ENCODE peak calls at places on chromosomes 4 and X, in six cellular contexts. One of them, this sample, is unnamed.

GRCh38 chr4:3462321-3462789 is 751 bp upstream of the DOK7 start:
- DNase-seq in T-helper 9 cell: no peak
- DNase-seq in amniotic epithelial cell: no peak
- DNase-seq in heart right ventricle: peak
- DNase-seq in neural crest cell: no peak
- DNase-seq in neural progenitor cell: no peak
- DNase-seq in this sample: no peak

GRCh38 chr4:117637347-117637746 is 396.9 kb upstream of the NDST3 start:
- DNase-seq in T-helper 9 cell: no peak
- DNase-seq in neural crest cell: no peak
- DNase-seq in amniotic epithelial cell: no peak
- DNase-seq in neural progenitor cell: no peak
- DNase-seq in heart right ventricle: no peak
- DNase-seq in this sample: no peak

GRCh38 chr4:53747401-53747800 is 156.1 kb upstream of the LNX1 start:
- DNase-seq in neural progenitor cell: no peak
- DNase-seq in T-helper 9 cell: no peak
- DNase-seq in amniotic epithelial cell: no peak
- DNase-seq in neural crest cell: no peak
- DNase-seq in heart right ventricle: no peak
- DNase-seq in this sample: no peak

GRCh38 chr4:37628977-37629609 is 57.1 kb downstream of the RELL1 start:
- DNase-seq in neural crest cell: no peak
- DNase-seq in amniotic epithelial cell: peak
- DNase-seq in neural progenitor cell: no peak
- DNase-seq in heart right ventricle: no peak
- DNase-seq in T-helper 9 cell: no peak
- DNase-seq in this sample: no peak

GRCh38 chrX:153828723-153829548 is 1.4 kb downstream of the PDZD4 start:
- DNase-seq in heart right ventricle: no peak
- DNase-seq in neural progenitor cell: peak
- DNase-seq in T-helper 9 cell: no peak
- DNase-seq in neural crest cell: no peak
- DNase-seq in amniotic epithelial cell: no peak
- DNase-seq in this sample: no peak

GRCh38 chr4:152998861-152999260 is 62.7 kb downstream of the FHDC1 start:
- DNase-seq in neural progenitor cell: no peak
- DNase-seq in T-helper 9 cell: no peak
- DNase-seq in neural crest cell: no peak
- DNase-seq in heart right ventricle: no peak
- DNase-seq in amniotic epithelial cell: no peak
- DNase-seq in this sample: no peak

GRCh38 chr4:71126719-71127118 is 133.3 kb downstream of the DCK start:
- DNase-seq in neural crest cell: no peak
- DNase-seq in T-helper 9 cell: no peak
- DNase-seq in amniotic epithelial cell: peak
- DNase-seq in heart right ventricle: no peak
- DNase-seq in neural progenitor cell: no peak
- DNase-seq in this sample: no peak

GRCh38 chrX:68831405-68832100 is 2.7 kb downstream of the EFNB1 start:
- DNase-seq in T-helper 9 cell: no peak
- DNase-seq in neural crest cell: no peak
- DNase-seq in neural progenitor cell: no peak
- DNase-seq in heart right ventricle: no peak
- DNase-seq in amniotic epithelial cell: peak
- DNase-seq in this sample: no peak

GRCh38 chrX:9476810-9477575 is 12.1 kb downstream of the TBL1X start:
- DNase-seq in T-helper 9 cell: no peak
- DNase-seq in amniotic epithelial cell: no peak
- DNase-seq in heart right ventricle: no peak
- DNase-seq in neural crest cell: no peak
- DNase-seq in neural progenitor cell: no peak
- DNase-seq in this sample: no peak

GRCh38 chr4:118834070-118834469 is 1.9 kb downstream of the SEC24D start:
- DNase-seq in neural progenitor cell: no peak
- DNase-seq in neural crest cell: no peak
- DNase-seq in heart right ventricle: no peak
- DNase-seq in amniotic epithelial cell: peak
- DNase-seq in T-helper 9 cell: no peak
- DNase-seq in this sample: no peak

GRCh38 chrX:66150188-66150587 is 13.9 kb upstream of the HEPH start:
- DNase-seq in neural progenitor cell: no peak
- DNase-seq in amniotic epithelial cell: no peak
- DNase-seq in heart right ventricle: no peak
- DNase-seq in T-helper 9 cell: no peak
- DNase-seq in neural crest cell: no peak
- DNase-seq in this sample: no peak

GRCh38 chr4:117811731-117812130 is 222.6 kb upstream of the NDST3 start:
- DNase-seq in T-helper 9 cell: no peak
- DNase-seq in heart right ventricle: no peak
- DNase-seq in amniotic epithelial cell: no peak
- DNase-seq in neural progenitor cell: no peak
- DNase-seq in neural crest cell: no peak
- DNase-seq in this sample: no peak

GRCh38 chr4:55941881-55942280 is 6.9 kb upstream of the CEP135 start:
- DNase-seq in heart right ventricle: no peak
- DNase-seq in T-helper 9 cell: no peak
- DNase-seq in neural crest cell: no peak
- DNase-seq in neural progenitor cell: no peak
- DNase-seq in amniotic epithelial cell: no peak
- DNase-seq in this sample: no peak

GRCh38 chrX:100830547-100830946 is 10.4 kb downstream of the CSTF2 start:
- DNase-seq in neural crest cell: no peak
- DNase-seq in T-helper 9 cell: no peak
- DNase-seq in neural progenitor cell: no peak
- DNase-seq in amniotic epithelial cell: no peak
- DNase-seq in heart right ventricle: no peak
- DNase-seq in this sample: no peak

GRCh38 chrX:30748337-30748960 is 95.2 kb downstream of the GK start:
- DNase-seq in heart right ventricle: no peak
- DNase-seq in T-helper 9 cell: no peak
- DNase-seq in neural crest cell: no peak
- DNase-seq in neural progenitor cell: no peak
- DNase-seq in amniotic epithelial cell: no peak
- DNase-seq in this sample: no peak